ENCODE peak calls at places on chromosomes 11 and 22, in five cellular contexts. I is prostate gland, G is pancreas, M is breast epithelium, R is uterus. U is an unnamed sample.

GRCh38 chr11:63536669-63537292 is at the start of gene PLAAT4:
- DNase-seq in I (peak; percentile 28), G (peak; percentile 50), M (no peak), R (peak; percentile 46), U (no peak)

GRCh38 chr11:69862331-69862761 is 43.1 kb upstream of the FGF3 start:
- DNase-seq in I (no peak), G (no peak), M (no peak), R (no peak), U (no peak)

GRCh38 chr11:11572386-11572785 is 49.4 kb downstream of the GALNT18 start:
- DNase-seq in I (no peak), G (no peak), M (no peak), R (no peak), U (no peak)

GRCh38 chr11:74312321-74312720 is 881 bp upstream of the P4HA3 start:
- DNase-seq in I (no peak), G (no peak), M (no peak), R (no peak), U (no peak)

GRCh38 chr11:3159296-3160190 is 5.6 kb downstream of the OSBPL5 start:
- DNase-seq in I (peak; percentile 76), G (no peak), M (peak; percentile 81), R (peak; percentile 64), U (peak; percentile 41)

GRCh38 chr11:111422494-111423249 is 43.6 kb upstream of the POU2AF1 start:
- DNase-seq in I (peak; percentile 59), G (peak; percentile 65), M (no peak), R (peak; percentile 58), U (no peak)

GRCh38 chr22:21624120-21624879 is 5.5 kb downstream of the YDJC start:
- DNase-seq in I (peak; percentile 36), G (no peak), M (no peak), R (no peak), U (no peak)

GRCh38 chr11:94678236-94678635 is 89.9 kb upstream of the AMOTL1 start:
- DNase-seq in I (peak; percentile 20), G (no peak), M (no peak), R (no peak), U (no peak)

GRCh38 chr11:73653996-73654395 is 7.6 kb downstream of the PLEKHB1 start:
- DNase-seq in I (no peak), G (no peak), M (no peak), R (no peak), U (no peak)

DNA sequence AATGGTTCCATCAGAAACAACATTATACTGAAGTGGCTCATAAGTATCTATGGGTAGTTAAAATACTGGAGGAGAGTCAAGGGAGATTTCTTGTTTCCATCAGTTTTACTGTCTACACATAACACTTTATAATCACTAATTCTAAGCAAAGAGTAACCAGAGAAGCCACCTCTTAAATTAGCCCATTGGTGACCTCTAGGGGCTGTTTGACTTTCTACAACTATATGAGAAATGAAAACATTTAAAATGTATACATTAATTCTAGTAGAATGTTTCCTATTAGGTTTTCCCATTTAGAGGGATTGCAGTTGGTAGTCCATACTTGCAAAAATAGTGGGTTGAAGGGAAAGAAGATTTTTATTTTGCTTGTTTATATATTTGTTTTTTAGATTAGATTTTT is 504.3 kb downstream of the FAM181B start:
- DNase-seq in I (no peak), G (no peak), M (no peak), R (no peak), U (no peak)
- TF ChIP-seq CTCF in I (no peak), G (no peak), M (no peak), R (peak; percentile 31), U (no peak)

DNA sequence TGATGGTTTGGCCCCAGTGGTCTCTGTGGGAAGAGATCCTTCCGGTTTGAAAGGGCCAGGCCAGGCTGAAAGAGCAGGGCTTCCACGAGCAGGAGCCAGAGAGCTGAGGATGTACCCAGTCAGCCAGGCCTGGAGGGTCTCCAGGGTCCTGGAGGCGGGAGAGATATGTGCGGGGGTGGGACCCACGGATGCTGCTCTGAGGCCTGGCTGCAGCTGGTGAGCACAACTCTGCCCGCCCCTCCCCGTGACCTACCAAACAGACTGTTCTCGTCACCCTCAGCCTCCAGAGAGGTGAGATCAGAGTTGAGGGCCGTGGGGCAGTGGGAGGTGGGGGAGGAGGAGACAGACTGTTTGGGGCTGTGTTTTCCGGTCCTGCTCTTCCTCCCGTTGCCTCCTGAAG is 42.2 kb downstream of the TRIOBP start:
- DNase-seq in I (no peak), G (no peak), M (peak; percentile 41), R (peak; percentile 94), U (no peak)
- TF ChIP-seq CTCF in I (no peak), G (no peak), M (no peak), R (peak; percentile 23), U (no peak)

GRCh38 chr11:118401151-118401879 is at the start of gene ATP5MG:
- DNase-seq in I (peak; percentile 81), G (peak; percentile 91), M (peak; percentile 61), R (peak; percentile 87), U (peak; percentile 86)
- TF ChIP-seq CTCF in I (no peak), G (no peak), M (no peak), R (no peak), U (no peak)

GRCh38 chr11:43358308-43358669 is 431 bp upstream of the TTC17 start:
- DNase-seq in I (no peak), G (no peak), M (no peak), R (no peak), U (no peak)

GRCh38 chr11:43359432-43359818 is 705 bp downstream of the TTC17 start:
- DNase-seq in I (no peak), G (no peak), M (no peak), R (no peak), U (no peak)

GRCh38 chr11:43358670-43359431 is at the start of gene TTC17:
- DNase-seq in I (peak; percentile 91), G (peak; percentile 96), M (peak; percentile 89), R (peak; percentile 92), U (peak; percentile 93)

GRCh38 chr11:43360361-43361032 is 1.8 kb downstream of the TTC17 start:
- DNase-seq in I (no peak), G (no peak), M (no peak), R (no peak), U (no peak)
- TF ChIP-seq CTCF in I (no peak), G (no peak), M (no peak), R (no peak), U (no peak)

DNA sequence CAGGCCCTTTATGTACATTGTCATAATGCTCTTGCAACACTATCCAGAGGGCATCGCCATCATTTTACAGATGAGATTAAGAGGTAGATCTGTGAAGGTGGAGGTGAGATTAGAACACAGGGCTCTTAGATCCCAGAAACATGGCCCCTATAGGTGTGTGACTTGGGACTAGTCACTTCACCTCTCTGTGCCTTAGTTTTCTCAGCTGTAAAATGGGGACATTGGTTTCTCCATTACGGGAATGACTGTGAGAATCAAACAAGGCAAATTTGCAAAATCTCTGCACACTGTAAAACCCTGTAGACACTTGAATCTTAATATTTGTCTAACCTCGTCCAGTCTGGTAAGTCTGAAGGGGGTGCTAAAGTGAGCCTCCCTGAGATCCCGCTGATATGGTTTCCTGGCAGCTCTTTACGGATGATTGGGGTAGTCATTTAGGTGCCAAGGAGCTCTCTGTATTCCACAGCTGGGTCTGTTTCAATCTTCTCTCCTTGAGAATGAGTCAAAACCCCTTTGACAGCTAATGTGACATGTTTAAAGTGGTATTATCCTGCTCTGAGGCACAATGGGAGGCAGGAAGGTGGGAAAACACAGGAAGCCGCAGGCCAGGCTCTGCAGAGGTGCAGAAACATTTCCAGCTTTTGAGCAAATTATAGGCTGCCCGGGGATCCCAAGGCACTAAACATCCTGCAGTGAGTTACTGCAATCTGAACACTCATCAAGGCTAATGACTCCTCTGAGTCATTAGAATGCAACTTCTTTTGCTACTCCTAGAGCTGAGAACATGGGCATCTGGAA is 140.8 kb downstream of the CCDC81 start:
- DNase-seq in I (no peak), G (no peak), M (no peak), R (peak; percentile 27), U (no peak)
- TF ChIP-seq CTCF in I (no peak), G (no peak), M (no peak), R (peak; percentile 9), U (no peak)

GRCh38 chr11:126194121-126194543 is 17.3 kb downstream of the RPUSD4 start:
- DNase-seq in I (peak; percentile 28), G (no peak), M (peak; percentile 27), R (peak; percentile 64), U (no peak)
- TF ChIP-seq CTCF in I (peak; percentile 82), G (peak; percentile 57), M (peak; percentile 39), R (peak; percentile 78), U (peak; percentile 63)

GRCh38 chr11:17014321-17014773 is at the start of gene PLEKHA7:
- DNase-seq in I (no peak), G (no peak), M (no peak), R (no peak), U (no peak)

GRCh38 chr11:17012712-17013547 is 1.3 kb downstream of the PLEKHA7 start:
- DNase-seq in I (peak; percentile 27), G (peak; percentile 66), M (no peak), R (no peak), U (no peak)

GRCh38 chr11:17015639-17016125 is 1.5 kb upstream of the PLEKHA7 start:
- DNase-seq in I (no peak), G (no peak), M (no peak), R (no peak), U (no peak)

GRCh38 chr11:17013548-17014320 is 480 bp downstream of the PLEKHA7 start:
- DNase-seq in I (no peak), G (peak; percentile 56), M (no peak), R (no peak), U (no peak)

DNA sequence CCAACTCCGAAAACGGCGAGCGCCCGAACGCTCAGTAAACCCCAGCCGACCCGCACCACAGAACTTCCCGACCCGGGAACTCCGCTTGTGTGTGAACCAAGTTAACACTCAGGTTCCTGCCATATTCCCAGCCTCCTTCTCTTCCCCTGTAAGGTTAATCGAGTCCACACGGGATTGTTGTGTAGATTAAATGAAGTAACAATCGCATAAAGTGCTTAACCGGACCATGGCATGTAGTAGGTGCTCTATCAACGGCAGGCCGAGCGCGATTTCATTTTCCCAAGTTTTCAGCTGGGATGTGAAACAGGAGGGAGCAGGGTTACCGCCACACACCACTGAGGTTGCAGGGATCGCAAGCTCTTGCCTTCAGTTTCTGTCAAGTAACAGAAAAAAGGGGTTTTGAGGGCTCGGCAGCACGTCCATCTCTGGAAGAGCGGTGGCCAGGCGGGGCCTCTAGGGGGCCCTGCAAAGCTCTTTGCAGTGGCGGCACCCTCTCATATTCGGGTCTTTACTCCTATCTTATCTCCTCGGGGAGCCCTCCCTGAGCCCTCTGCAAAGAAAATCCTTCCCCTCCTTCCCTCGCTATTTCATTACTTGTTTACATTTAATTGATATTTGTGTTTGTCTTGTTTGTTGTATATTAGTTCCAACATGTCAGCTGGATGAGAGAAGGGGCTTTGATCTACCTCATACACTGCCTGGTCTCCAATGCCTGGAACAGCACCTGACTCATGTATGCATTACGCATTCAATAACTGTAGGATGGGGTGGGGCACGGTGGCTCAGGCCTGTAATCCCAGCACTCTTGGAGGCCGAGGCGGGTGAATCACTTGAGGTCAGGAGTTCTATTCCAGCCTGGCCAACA is 792 bp upstream of the PLEKHA7 start:
- DNase-seq in I (no peak), G (no peak), M (no peak), R (no peak), U (no peak)
- TF ChIP-seq CTCF in I (no peak), G (peak; percentile 29), M (no peak), R (no peak), U (peak; percentile 53)

DNA sequence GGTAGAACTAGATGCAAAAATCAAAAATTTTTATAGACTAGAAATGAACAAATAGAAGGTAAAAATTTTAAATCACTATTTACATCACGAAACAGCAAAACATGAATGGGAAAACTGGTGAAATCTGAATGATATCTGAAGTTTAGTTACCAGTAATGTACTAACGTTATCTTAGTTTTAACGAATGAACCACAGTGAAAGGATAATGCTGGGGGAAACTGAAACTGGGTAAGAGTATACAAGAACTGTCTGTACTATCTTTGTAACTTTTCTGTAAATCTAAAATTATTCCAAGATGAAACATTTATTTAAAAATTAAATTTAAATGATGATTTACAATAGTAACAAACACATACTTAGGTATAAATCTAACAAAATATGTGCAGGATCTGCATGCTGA is 7.4 kb downstream of the GDPD4 start:
- DNase-seq in I (no peak), G (no peak), M (no peak), R (no peak), U (no peak)
- TF ChIP-seq CTCF in I (no peak), G (no peak), M (no peak), R (no peak), U (no peak)